ENCODE peak calls at places on chromosomes 4 and X, in six cellular contexts. Z is AG10803, O is HepG2, Q is glutamatergic neuron, C is tibial nerve, N is psoas muscle. W is an unnamed sample.

GRCh38 chrX:50117477-50117876 is 83.3 kb downstream of the AKAP4 start:
- DNase-seq in Q (no peak), O (no peak), Z (no peak), N (no peak), C (no peak), W (no peak)

GRCh38 chr4:137310156-137310555 is 222.1 kb downstream of the PCDH18 start:
- DNase-seq in O (no peak), Q (no peak), Z (peak), N (no peak), C (no peak), W (no peak)

GRCh38 chr4:158884280-158884679 is 115.5 kb downstream of the FNIP2 start:
- DNase-seq in N (no peak), Q (no peak), C (no peak), Z (peak), O (no peak), W (no peak)

GRCh38 chr4:124177647-124178425 is 534.7 kb downstream of the ANKRD50 start:
- DNase-seq in Q (no peak), C (no peak), O (no peak), Z (peak), N (no peak), W (peak)

GRCh38 chrX:51406688-51407519 is 74.3 kb downstream of the NUDT10 start:
- DNase-seq in O (no peak), Z (no peak), N (no peak), Q (no peak), C (no peak), W (no peak)

GRCh38 chrX:13597928-13598327 is 28.5 kb downstream of the EGFL6 start:
- DNase-seq in Q (no peak), O (no peak), Z (no peak), C (no peak), N (no peak), W (no peak)

GRCh38 chrX:131649741-131650140 is 105.9 kb downstream of the OR13H1 start:
- DNase-seq in O (no peak), Q (no peak), N (no peak), Z (no peak), C (no peak), W (no peak)

GRCh38 chr4:123484291-123484926 is 87.8 kb downstream of the SPRY1 start:
- DNase-seq in Z (no peak), Q (no peak), O (peak), N (no peak), C (no peak), W (no peak)

GRCh38 chrX:41265615-41266014 is 68.3 kb upstream of the DDX3X start:
- DNase-seq in N (peak), Z (peak), C (no peak), Q (no peak), O (no peak), W (peak)

GRCh38 chr4:163111588-163111987 is 55.1 kb downstream of the NAF1 start:
- DNase-seq in O (no peak), N (no peak), C (no peak), Q (no peak), Z (no peak), W (peak)

GRCh38 chr4:94744830-94745229 is 12.9 kb upstream of the BMPR1B start:
- DNase-seq in Z (no peak), O (no peak), N (no peak), C (no peak), Q (no peak), W (no peak)

GRCh38 chr4:25013756-25014737 is 16.7 kb downstream of the LGI2 start:
- DNase-seq in Q (no peak), N (no peak), Z (no peak), O (no peak), C (no peak), W (no peak)

GRCh38 chr4:165328708-165329107 is 1.2 kb downstream of the MSMO1 start:
- DNase-seq in O (peak), Z (no peak), Q (no peak), N (no peak), C (no peak), W (no peak)

GRCh38 chr4:6332042-6332668 is 62.5 kb downstream of the WFS1 start:
- DNase-seq in N (peak), O (no peak), C (no peak), Q (peak), Z (peak), W (no peak)

GRCh38 chrX:105315301-105315700 is 94.8 kb upstream of the TEX13A start:
- DNase-seq in Q (no peak), Z (no peak), N (no peak), O (no peak), C (no peak), W (no peak)

GRCh38 chrX:101206471-101206870 is 13.1 kb upstream of the DRP2 start:
- DNase-seq in N (no peak), O (peak), C (no peak), Z (peak), Q (no peak), W (peak)

GRCh38 chrX:54180403-54180802 is 2.7 kb downstream of the FAM120C start:
- DNase-seq in O (no peak), Z (peak), Q (no peak), C (no peak), N (no peak), W (peak)

GRCh38 chrX:10483191-10483808 is 137.1 kb downstream of the MID1 start:
- DNase-seq in Z (no peak), C (no peak), Q (no peak), N (no peak), O (no peak), W (no peak)

GRCh38 chr4:137961051-137961438 is 281.1 kb downstream of the SLC7A11 start:
- DNase-seq in Z (peak), O (no peak), Q (no peak), N (no peak), C (no peak), W (peak)

GRCh38 chrX:16394290-16394689 is 227.0 kb downstream of the MAGEB17 start:
- DNase-seq in Q (no peak), N (no peak), O (no peak), C (no peak), Z (no peak), W (no peak)

GRCh38 chr4:7980036-7980435 is 40.4 kb upstream of the AFAP1 start:
- DNase-seq in Q (no peak), Z (no peak), O (no peak), C (no peak), N (no peak), W (no peak)

GRCh38 chr4:146124023-146124680 is 51.4 kb upstream of the LSM6 start:
- DNase-seq in Z (peak), Q (no peak), O (no peak), N (no peak), C (no peak), W (no peak)

GRCh38 chr4:6492861-6493667 is 20.6 kb upstream of the PPP2R2C start:
- DNase-seq in C (no peak), Z (no peak), Q (no peak), N (no peak), O (no peak), W (no peak)

GRCh38 chrX:132631579-132632232 is 142.9 kb upstream of the MBNL3 start:
- DNase-seq in N (no peak), C (no peak), O (peak), Q (no peak), Z (peak), W (peak)

GRCh38 chr4:5883916-5884315 is 9.0 kb downstream of the CRMP1 start:
- DNase-seq in N (no peak), O (no peak), Z (no peak), C (no peak), Q (no peak), W (no peak)

GRCh38 chr4:159150380-159150779 is 47.5 kb downstream of the RAPGEF2 start:
- DNase-seq in Q (no peak), C (no peak), O (no peak), N (no peak), Z (no peak), W (no peak)

GRCh38 chrX:65576160-65576559 is 41.6 kb upstream of the LAS1L start:
- DNase-seq in Z (no peak), O (no peak), C (no peak), Q (no peak), N (no peak), W (no peak)

GRCh38 chr4:8524595-8525382 is 55.4 kb upstream of the GPR78 start:
- DNase-seq in Q (no peak), N (peak), C (no peak), O (no peak), Z (peak), W (no peak)

GRCh38 chr4:7391637-7392437 is 42.9 kb downstream of the PSAPL1 start:
- DNase-seq in N (no peak), Q (no peak), C (no peak), Z (no peak), O (no peak), W (no peak)

DNA sequence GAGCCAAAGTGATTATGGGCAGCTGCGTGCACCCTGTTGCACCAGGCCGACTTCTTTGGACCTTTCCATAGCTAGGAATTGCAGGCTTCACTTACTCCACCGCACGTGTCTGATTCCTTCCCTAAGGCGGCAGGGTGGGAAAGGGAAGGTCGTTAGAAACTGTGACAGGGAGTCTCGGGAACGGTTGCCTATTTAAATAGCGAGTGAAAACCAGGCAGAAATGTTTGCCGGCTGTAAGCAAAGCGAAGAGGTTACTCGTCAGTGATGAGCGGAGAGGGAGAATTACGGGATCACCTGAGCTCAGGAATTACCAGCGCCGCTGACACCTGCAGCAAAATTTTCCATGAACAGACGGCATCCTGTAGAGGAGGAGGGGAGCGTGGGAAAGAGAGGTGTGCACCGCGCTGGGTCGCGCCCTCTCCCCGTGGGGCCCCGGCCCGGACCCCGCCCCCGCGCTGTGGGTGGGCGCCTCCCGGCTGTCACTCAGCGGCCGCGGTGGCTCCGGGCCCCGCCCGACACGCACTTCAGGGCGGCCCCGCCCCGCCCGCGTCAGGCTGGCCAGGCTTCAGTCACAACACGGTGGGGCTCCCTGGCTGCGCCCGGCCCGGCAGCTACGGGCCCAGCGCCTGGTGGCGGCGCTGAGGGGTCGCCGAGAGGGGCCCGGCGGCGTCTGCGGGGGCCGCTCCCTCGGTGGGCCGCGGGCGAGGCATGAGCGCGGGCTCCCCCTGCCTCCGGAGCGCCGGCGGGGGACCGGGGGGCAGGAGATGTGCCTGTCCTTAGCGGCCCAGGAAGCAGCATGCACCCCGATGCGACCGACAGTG is at the start of gene SNX25:
- DNase-seq in Z (peak), N (peak), Q (peak), C (peak), O (peak), W (peak)
- TF ChIP-seq CTCF in Z (no peak), N (peak), Q (no peak), C (no peak), O (peak), W (peak)

DNA sequence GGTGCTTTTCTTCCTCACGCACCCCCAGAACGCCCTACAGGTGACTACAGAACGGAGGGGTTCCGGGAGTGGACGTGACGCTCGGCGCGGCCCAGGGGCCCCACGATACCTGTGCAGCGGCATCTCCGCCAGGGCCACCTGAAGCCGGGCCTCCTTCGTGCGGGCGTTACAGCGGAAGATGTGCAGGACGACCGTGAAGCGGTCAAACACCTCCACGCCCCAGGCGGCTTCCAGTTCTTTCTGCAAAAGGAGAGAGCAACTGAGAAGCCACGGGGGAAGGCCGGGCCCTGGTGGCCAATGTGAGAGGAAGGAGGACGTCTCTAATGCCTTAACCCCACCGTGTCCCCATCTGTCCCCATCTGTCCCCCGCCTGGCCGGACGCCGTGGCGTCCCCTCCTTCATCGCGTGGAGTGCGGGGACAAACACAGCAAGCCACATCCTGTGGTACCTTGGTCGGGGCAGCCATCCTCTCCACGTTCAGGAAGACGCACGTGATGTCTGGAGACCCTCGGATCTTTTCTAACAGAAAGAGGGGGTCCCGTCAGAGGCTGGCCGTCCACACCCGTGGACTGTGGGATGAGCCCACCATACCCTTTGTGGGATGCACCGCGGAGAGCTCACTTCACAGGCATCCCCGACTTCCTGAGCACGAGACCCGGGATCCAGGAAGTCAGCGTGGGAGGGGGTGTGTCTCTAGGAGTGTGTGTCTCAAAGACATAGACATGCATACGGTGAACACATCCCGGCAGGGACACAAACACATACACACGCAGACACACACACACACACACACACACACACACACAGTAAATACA is 3.6 kb downstream of the GTPBP6 start:
- DNase-seq in O (no peak), Z (no peak), N (peak), Q (no peak), C (no peak), W (no peak)
- TF ChIP-seq CTCF in O (no peak), Z (no peak), N (no peak), Q (no peak), C (no peak), W (no peak)

DNA sequence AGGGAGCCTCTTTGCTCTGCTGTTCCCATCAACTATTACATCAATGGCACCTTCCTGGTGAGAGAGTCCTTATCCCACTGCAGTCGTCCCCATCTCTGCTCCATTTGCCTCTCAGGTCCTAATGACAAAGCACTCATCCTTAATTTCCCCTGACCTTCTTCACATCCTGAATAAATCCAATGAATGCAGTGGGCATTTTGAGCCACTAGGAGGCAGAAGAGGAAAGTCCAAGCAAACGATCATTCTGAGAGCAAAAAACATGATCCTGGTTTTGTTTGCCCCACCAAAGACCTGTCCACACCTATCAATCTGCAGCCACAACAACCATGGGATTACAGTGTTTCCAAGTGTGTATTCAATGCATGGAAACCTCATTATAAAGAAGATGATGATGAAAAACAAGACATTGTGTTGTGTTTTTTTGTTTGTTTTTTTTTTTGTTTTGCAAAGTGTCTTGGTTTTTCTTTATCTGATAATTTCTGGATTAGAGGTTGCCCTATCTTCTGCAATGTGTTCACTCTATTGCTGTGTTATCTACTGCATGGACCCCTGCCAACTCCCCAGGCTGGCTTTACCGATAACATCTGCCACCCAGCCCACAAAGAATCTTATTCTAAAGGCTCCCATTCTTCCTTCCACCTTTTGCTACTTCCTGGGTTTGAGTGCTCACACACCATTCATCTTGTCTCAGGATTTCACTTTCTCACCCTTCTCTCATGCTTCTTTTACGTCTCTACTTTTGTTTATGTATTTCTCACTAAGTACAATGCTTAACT is 207.2 kb downstream of the NLGN4X start:
- DNase-seq in N (no peak), Q (peak), Z (peak), C (peak), O (peak), W (peak)
- TF ChIP-seq CTCF in N (no peak), Q (peak), Z (peak), C (peak), O (peak), W (peak)

GRCh38 chr4:47837582-47838294 is at the start of gene CORIN:
- DNase-seq in Q (no peak), C (no peak), O (no peak), Z (no peak), N (no peak), W (no peak)

GRCh38 chr4:47840291-47840690 is 2.4 kb upstream of the CORIN start:
- DNase-seq in C (no peak), N (no peak), Z (no peak), O (no peak), Q (no peak), W (no peak)

GRCh38 chr4:47838445-47838844 is 578 bp upstream of the CORIN start:
- DNase-seq in C (no peak), N (no peak), O (no peak), Z (no peak), Q (no peak), W (no peak)

GRCh38 chr4:47836655-47837581 is 949 bp downstream of the CORIN start:
- DNase-seq in O (peak), Z (peak), Q (peak), C (peak), N (peak), W (peak)

DNA sequence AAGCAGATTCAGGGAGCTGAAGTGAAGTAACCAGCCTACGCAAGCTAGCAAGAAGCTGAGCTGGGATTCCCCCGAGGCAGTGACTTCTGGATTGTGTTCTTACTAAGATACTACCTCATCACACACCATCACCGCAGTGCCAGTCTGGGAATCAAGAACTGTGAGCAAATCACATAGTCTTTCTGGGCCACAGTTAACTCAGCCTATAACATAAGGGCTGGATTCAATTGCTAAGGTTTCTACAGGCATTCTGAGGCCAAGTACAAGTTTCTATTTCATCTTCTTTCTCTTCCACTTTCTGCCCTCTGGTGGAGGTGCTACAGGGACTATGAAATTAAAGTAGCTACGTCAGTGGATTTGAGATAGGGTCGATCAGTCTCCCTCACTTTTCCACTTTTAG is 1.4 kb upstream of the CORIN start:
- DNase-seq in Z (peak), C (no peak), N (no peak), Q (peak), O (no peak), W (peak)
- TF ChIP-seq CTCF in Z (peak), C (peak), N (peak), Q (no peak), O (no peak), W (peak)

DNA sequence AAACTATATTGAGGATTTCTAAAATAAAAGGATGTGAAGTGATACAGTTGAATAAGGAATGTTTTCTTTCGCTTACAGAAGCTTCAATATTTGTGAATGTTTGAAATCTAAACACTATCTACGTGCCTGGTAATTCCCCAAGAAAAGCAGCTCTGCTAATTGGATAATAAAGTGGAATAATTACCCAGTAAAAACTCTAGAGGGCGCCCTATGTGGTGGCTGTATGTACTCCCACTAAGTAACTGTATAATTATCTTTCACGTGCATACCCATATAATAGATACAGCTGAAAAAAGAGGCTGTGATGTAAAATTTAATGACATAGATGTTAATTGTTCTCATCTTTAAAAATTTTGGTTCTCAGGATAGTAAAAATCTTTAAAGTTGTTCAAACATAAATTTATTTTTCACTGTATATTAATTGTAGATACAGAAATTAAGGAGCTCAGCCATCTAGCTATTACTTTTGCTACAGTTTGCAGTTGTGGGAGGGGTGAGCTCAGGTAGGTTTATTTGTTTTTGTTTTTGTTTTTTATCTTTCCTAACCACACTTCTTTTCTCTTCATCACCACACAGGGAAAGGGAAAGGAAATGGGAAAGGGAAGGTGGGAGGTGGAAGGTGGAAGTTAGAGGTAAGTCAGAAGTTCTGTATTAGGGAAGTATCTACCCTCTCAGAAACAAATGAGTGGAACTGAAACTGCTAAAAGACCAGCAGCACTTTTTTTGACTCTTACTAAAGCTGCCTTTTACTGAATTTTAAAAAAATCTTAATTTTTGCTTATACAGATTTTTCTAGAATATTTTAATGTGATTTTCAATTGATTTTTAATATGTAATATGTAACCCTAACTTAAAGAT is 151.7 kb upstream of the RPS6KA6 start:
- DNase-seq in O (peak), C (no peak), Q (no peak), Z (peak), N (no peak), W (peak)
- TF ChIP-seq CTCF in O (peak), C (peak), Q (peak), Z (peak), N (peak), W (peak)

GRCh38 chr4:2042207-2042946 is 16.8 kb upstream of the NAT8L start:
- DNase-seq in C (no peak), Z (no peak), Q (peak), N (no peak), O (no peak), W (no peak)
- TF ChIP-seq CTCF in C (no peak), Z (no peak), Q (no peak), N (no peak), O (no peak), W (peak)